ENCODE peak calls at places on chromosomes 4 and X, in four cellular contexts. One of them, this sample, is unnamed.

GRCh38 chr4:39699676-39700409 is 1.9 kb downstream of the UBE2K start:
- DNase-seq in fibroblast of lung: peak
- DNase-seq in C1 segment of cervical spinal cord: no peak
- DNase-seq in RPMI7951: peak
- DNase-seq in this sample: no peak

GRCh38 chr4:80091184-80091583 is 18.2 kb upstream of the ANTXR2 start:
- DNase-seq in fibroblast of lung: no peak
- DNase-seq in C1 segment of cervical spinal cord: no peak
- DNase-seq in RPMI7951: no peak
- DNase-seq in this sample: no peak

GRCh38 chr4:6177587-6178197 is 22.7 kb downstream of the JAKMIP1 start:
- DNase-seq in RPMI7951: no peak
- DNase-seq in C1 segment of cervical spinal cord: no peak
- DNase-seq in fibroblast of lung: no peak
- DNase-seq in this sample: no peak

GRCh38 chr4:19195696-19196095 is 1056.0 kb upstream of the SLIT2 start:
- DNase-seq in RPMI7951: no peak
- DNase-seq in C1 segment of cervical spinal cord: no peak
- DNase-seq in fibroblast of lung: no peak
- DNase-seq in this sample: no peak

GRCh38 chrX:41336447-41336846 is 2.5 kb downstream of the DDX3X start:
- DNase-seq in fibroblast of lung: no peak
- DNase-seq in C1 segment of cervical spinal cord: no peak
- DNase-seq in RPMI7951: no peak
- DNase-seq in this sample: no peak

GRCh38 chrX:139542652-139543051 is 12.1 kb downstream of the F9 start:
- DNase-seq in fibroblast of lung: no peak
- DNase-seq in RPMI7951: no peak
- DNase-seq in C1 segment of cervical spinal cord: no peak
- DNase-seq in this sample: no peak

GRCh38 chr4:76882630-76883029 is 15.3 kb downstream of the SOWAHB start:
- DNase-seq in fibroblast of lung: no peak
- DNase-seq in C1 segment of cervical spinal cord: no peak
- DNase-seq in RPMI7951: no peak
- DNase-seq in this sample: no peak

GRCh38 chr4:42282081-42282901 is 115.0 kb upstream of the SHISA3 start:
- DNase-seq in fibroblast of lung: peak
- DNase-seq in C1 segment of cervical spinal cord: peak
- DNase-seq in RPMI7951: peak
- DNase-seq in this sample: peak

GRCh38 chr4:81965911-81966310 is 407.9 kb downstream of the HNRNPD start:
- DNase-seq in C1 segment of cervical spinal cord: no peak
- DNase-seq in fibroblast of lung: no peak
- DNase-seq in RPMI7951: no peak
- DNase-seq in this sample: no peak

GRCh38 chr4:77248805-77249204 is 91.8 kb downstream of the CCNG2 start:
- DNase-seq in RPMI7951: no peak
- DNase-seq in fibroblast of lung: no peak
- DNase-seq in C1 segment of cervical spinal cord: no peak
- DNase-seq in this sample: no peak

GRCh38 chr4:2934077-2934812 is 29.0 kb downstream of the NOP14 start:
- DNase-seq in C1 segment of cervical spinal cord: no peak
- DNase-seq in fibroblast of lung: peak
- DNase-seq in RPMI7951: peak
- DNase-seq in this sample: no peak

GRCh38 chr4:76212851-76213414 is 691 bp downstream of the SCARB2 start:
- DNase-seq in fibroblast of lung: peak
- DNase-seq in C1 segment of cervical spinal cord: peak
- DNase-seq in RPMI7951: no peak
- DNase-seq in this sample: no peak

GRCh38 chr4:14338206-14338605 is 664.1 kb upstream of the CPEB2 start:
- DNase-seq in C1 segment of cervical spinal cord: no peak
- DNase-seq in RPMI7951: no peak
- DNase-seq in fibroblast of lung: peak
- DNase-seq in this sample: no peak

GRCh38 chrX:143661286-143661685 is 25.4 kb upstream of the SLITRK4 start:
- DNase-seq in RPMI7951: no peak
- DNase-seq in fibroblast of lung: no peak
- DNase-seq in C1 segment of cervical spinal cord: no peak
- DNase-seq in this sample: no peak

GRCh38 chrX:9349572-9350259 is 115.1 kb upstream of the TBL1X start:
- DNase-seq in fibroblast of lung: no peak
- DNase-seq in RPMI7951: peak
- DNase-seq in C1 segment of cervical spinal cord: no peak
- DNase-seq in this sample: no peak

GRCh38 chr4:52376107-52376704 is 282.9 kb downstream of the USP46 start:
- DNase-seq in RPMI7951: peak
- DNase-seq in fibroblast of lung: peak
- DNase-seq in C1 segment of cervical spinal cord: no peak
- DNase-seq in this sample: no peak

GRCh38 chr4:153238146-153238919 is 34.1 kb downstream of the TRIM2 start:
- DNase-seq in RPMI7951: no peak
- DNase-seq in C1 segment of cervical spinal cord: no peak
- DNase-seq in fibroblast of lung: no peak
- DNase-seq in this sample: no peak

GRCh38 chr4:168441412-168441811 is 38.9 kb downstream of the DDX60L start:
- DNase-seq in C1 segment of cervical spinal cord: no peak
- DNase-seq in fibroblast of lung: no peak
- DNase-seq in RPMI7951: no peak
- DNase-seq in this sample: no peak

GRCh38 chr4:154591890-154592289 is 1.3 kb upstream of the FGA start:
- DNase-seq in fibroblast of lung: no peak
- DNase-seq in C1 segment of cervical spinal cord: no peak
- DNase-seq in RPMI7951: no peak
- DNase-seq in this sample: no peak

GRCh38 chr4:109410776-109411175 is 22.8 kb upstream of the SEC24B start:
- DNase-seq in C1 segment of cervical spinal cord: no peak
- DNase-seq in fibroblast of lung: no peak
- DNase-seq in RPMI7951: peak
- DNase-seq in this sample: no peak

GRCh38 chr4:89434364-89434988 is 126.9 kb upstream of the GPRIN3 start:
- DNase-seq in RPMI7951: peak
- DNase-seq in C1 segment of cervical spinal cord: no peak
- DNase-seq in fibroblast of lung: peak
- DNase-seq in this sample: peak

GRCh38 chr4:55920571-55920970 is 28.2 kb upstream of the CEP135 start:
- DNase-seq in C1 segment of cervical spinal cord: no peak
- DNase-seq in fibroblast of lung: no peak
- DNase-seq in RPMI7951: peak
- DNase-seq in this sample: no peak

GRCh38 chrX:136880003-136880451 is 498 bp downstream of the RBMX start:
- DNase-seq in C1 segment of cervical spinal cord: no peak
- DNase-seq in fibroblast of lung: peak
- DNase-seq in RPMI7951: peak
- DNase-seq in this sample: no peak

GRCh38 chr4:26687728-26688127 is 103.8 kb downstream of the TBC1D19 start:
- DNase-seq in fibroblast of lung: peak
- DNase-seq in C1 segment of cervical spinal cord: no peak
- DNase-seq in RPMI7951: peak
- DNase-seq in this sample: no peak

GRCh38 chr4:61376301-61376700 is 176.2 kb downstream of the ADGRL3 start:
- DNase-seq in fibroblast of lung: no peak
- DNase-seq in RPMI7951: no peak
- DNase-seq in C1 segment of cervical spinal cord: no peak
- DNase-seq in this sample: no peak

GRCh38 chr4:188145626-188146025 is 6.4 kb downstream of the TRIML1 start:
- DNase-seq in RPMI7951: no peak
- DNase-seq in C1 segment of cervical spinal cord: no peak
- DNase-seq in fibroblast of lung: no peak
- DNase-seq in this sample: no peak

GRCh38 chrX:1596676-1597344 is 5.4 kb downstream of the AKAP17A start:
- DNase-seq in RPMI7951: no peak
- DNase-seq in C1 segment of cervical spinal cord: no peak
- DNase-seq in fibroblast of lung: no peak
- DNase-seq in this sample: no peak